ENCODE peak calls at places on chromosomes 3 and 15, in nine cellular contexts. R is dorsolateral prefrontal cortex; V is OCI-LY7; G is cardiac muscle cell; L is GM13976; Q is GM12865; M is CD8-positive, alpha-beta T cell; J is lower leg skin; T is A549. E is an unnamed sample.

GRCh38 chr3:56818156-56818985 is 16.6 kb upstream of the ARHGEF3 start:
- DNase-seq in R (no peak), V (no peak), G (no peak), L (no peak), Q (no peak), M (no peak), J (no peak), T (no peak), E (no peak)

GRCh38 chr15:37094542-37095196 is 5.7 kb downstream of the MEIS2 start:
- DNase-seq in R (no peak), V (no peak), G (no peak), L (no peak), Q (peak; percentile 47), M (no peak), J (no peak), T (no peak), E (no peak)

GRCh38 chr3:38029400-38030125 is at the start of gene PLCD1:
- DNase-seq in R (no peak), V (no peak), G (peak; percentile 85), L (no peak), Q (no peak), M (peak; percentile 25), J (peak; percentile 97), T (peak; percentile 36), E (peak; percentile 85)

GRCh38 chr3:187669675-187670504 is at the start of gene SST:
- DNase-seq in R (no peak), V (no peak), G (peak; percentile 84), L (no peak), Q (peak; percentile 8), M (no peak), J (no peak), T (no peak), E (peak; percentile 47)

GRCh38 chr3:17261627-17262369 is 377.0 kb downstream of the PLCL2 start:
- DNase-seq in R (no peak), V (no peak), G (no peak), L (no peak), Q (no peak), M (no peak), J (no peak), T (no peak), E (no peak)

GRCh38 chr3:78871048-78871447 is 896.8 kb downstream of the ROBO1 start:
- DNase-seq in R (no peak), V (no peak), G (no peak), L (no peak), Q (peak; percentile 58), M (no peak), J (no peak), T (no peak), E (no peak)

GRCh38 chr3:30324587-30324986 is 281.8 kb upstream of the TGFBR2 start:
- DNase-seq in R (no peak), V (no peak), G (no peak), L (no peak), Q (no peak), M (no peak), J (no peak), T (peak; percentile 14), E (no peak)

GRCh38 chr3:44208568-44208967 is 33.1 kb upstream of the TOPAZ1 start:
- DNase-seq in R (no peak), V (no peak), G (no peak), L (no peak), Q (no peak), M (no peak), J (no peak), T (no peak), E (no peak)

GRCh38 chr3:184669578-184669977 is 42.3 kb downstream of the MAGEF1 start:
- DNase-seq in R (no peak), V (no peak), G (no peak), L (no peak), Q (no peak), M (no peak), J (no peak), T (no peak), E (no peak)

GRCh38 chr3:44906997-44907396 is 32.6 kb downstream of the TGM4 start:
- DNase-seq in R (no peak), V (no peak), G (no peak), L (no peak), Q (no peak), M (no peak), J (no peak), T (no peak), E (no peak)

DNA sequence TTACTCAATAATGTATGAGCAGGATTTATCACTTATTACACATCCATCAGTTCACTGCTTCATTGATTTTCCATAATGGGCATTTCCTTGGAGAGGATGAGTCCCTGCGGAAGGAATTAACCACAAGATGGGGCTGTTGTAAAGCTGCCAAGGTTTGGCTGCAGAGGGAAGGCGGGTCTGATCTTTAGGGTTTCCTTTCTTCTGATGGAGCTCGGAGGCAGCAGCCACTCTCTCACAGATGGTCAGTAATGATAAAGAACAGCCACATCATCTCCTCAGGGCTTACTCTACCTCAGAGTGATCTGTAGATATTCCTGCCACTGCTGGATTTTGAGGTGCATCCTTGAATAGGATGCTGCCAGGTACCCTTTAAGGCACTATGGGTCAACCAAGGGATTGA is 115.2 kb downstream of the USP13 start:
- DNase-seq in R (peak; percentile 37), V (no peak), G (peak; percentile 51), L (no peak), Q (no peak), M (no peak), J (no peak), T (peak; percentile 14), E (no peak)
- TF ChIP-seq CTCF in R (peak; percentile 58), V (peak; percentile 53), G (peak; percentile 69), L (peak; percentile 37), Q (no peak), M (no peak), J (no peak), T (peak; percentile 39), E (peak; percentile 23)

GRCh38 chr3:159907828-159908227 is 80.8 kb upstream of the IL12A start:
- DNase-seq in R (no peak), V (no peak), G (no peak), L (no peak), Q (peak; percentile 13), M (no peak), J (no peak), T (no peak), E (no peak)

GRCh38 chr3:159911664-159912037 is 77.0 kb upstream of the IL12A start:
- DNase-seq in R (no peak), V (no peak), G (no peak), L (no peak), Q (no peak), M (no peak), J (no peak), T (no peak), E (no peak)

GRCh38 chr3:159914421-159914820 is 74.2 kb upstream of the IL12A start:
- DNase-seq in R (no peak), V (no peak), G (no peak), L (no peak), Q (no peak), M (no peak), J (no peak), T (no peak), E (no peak)

GRCh38 chr3:159913712-159914414 is 74.8 kb upstream of the IL12A start:
- DNase-seq in R (no peak), V (no peak), G (no peak), L (no peak), Q (no peak), M (no peak), J (no peak), T (no peak), E (no peak)

DNA sequence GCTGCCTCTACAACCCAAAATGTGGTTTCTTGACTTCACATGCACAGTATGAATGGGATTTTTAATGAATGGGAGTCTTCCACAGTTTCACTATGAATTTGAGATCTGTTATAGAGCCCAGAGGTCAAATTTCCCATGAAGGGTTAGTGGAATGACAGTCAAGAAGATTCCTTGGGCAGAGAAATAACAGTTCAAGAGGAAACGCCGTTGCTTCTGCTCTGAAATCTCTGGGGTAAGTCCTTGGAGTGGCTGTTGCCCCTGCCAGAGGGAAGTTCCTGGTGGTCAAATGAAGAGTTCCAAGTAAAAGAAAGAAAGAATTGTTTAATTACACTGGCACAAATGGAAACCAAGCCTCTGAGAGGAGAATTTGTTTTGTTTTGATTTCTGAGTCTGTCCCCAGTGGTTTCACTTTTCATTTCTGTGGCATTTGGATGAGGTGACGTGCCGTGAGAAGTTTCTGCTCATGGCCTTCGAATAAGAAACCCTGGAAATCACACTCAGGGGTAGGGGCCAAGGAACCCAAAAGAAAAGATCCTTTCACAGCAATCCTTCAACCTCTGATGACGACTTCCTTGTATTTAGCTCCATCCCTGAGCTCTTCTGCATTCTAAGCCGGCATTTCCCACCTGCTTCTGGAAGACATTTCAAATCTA is 77.5 kb upstream of the IL12A start:
- DNase-seq in R (no peak), V (no peak), G (no peak), L (peak; percentile 40), Q (peak; percentile 78), M (no peak), J (no peak), T (no peak), E (no peak)
- TF ChIP-seq CTCF in R (no peak), V (no peak), G (no peak), L (no peak), Q (peak; percentile 0), M (no peak), J (no peak), T (no peak), E (no peak)

DNA sequence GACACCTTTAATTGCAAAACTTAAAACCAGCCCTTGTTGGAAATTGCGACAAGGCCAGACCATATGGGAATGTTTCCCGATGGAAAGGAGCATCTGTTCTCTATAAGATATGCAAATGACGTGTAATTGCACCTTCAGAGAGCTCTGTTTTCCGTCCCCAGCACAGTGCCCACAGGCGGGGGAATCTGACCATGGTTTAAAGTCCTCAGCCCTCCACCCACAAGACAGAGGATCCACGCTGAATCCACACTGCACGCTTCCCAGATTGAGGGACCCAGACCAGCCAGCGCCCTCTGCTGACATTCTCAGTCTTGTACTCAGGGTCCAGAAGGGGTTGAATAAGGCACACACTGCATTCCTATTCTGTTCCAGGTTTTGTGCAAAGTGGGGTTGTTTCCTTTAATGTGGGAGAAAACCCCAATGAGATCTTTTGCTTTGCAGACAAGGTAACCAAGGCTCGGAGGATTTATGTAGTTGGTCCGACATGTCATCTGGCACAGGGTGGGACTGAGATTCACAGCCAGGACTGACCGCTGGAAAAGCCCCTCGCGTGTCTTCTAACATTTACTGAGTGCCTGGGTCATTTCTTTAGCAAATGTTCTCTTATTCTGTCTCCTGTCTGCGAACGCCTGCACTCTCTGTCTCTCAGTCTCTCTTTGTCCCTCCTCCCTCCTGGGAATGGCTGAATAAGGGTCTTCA is 36.8 kb upstream of the KLHL25 start:
- DNase-seq in R (peak; percentile 58), V (peak; percentile 34), G (peak; percentile 80), L (peak; percentile 47), Q (peak; percentile 26), M (no peak), J (peak; percentile 90), T (peak; percentile 54), E (no peak)
- TF ChIP-seq CTCF in R (peak; percentile 79), V (peak; percentile 77), G (peak; percentile 84), L (no peak), Q (peak; percentile 44), M (no peak), J (no peak), T (peak; percentile 68), E (peak; percentile 57)

GRCh38 chr3:181956122-181956521 is 244.4 kb downstream of the SOX2 start:
- DNase-seq in R (no peak), V (peak; percentile 25), G (no peak), L (no peak), Q (no peak), M (no peak), J (no peak), T (no peak), E (no peak)

GRCh38 chr3:181952221-181952620 is 240.5 kb downstream of the SOX2 start:
- DNase-seq in R (no peak), V (no peak), G (no peak), L (no peak), Q (no peak), M (no peak), J (no peak), T (no peak), E (no peak)

GRCh38 chr3:181955566-181955965 is 243.8 kb downstream of the SOX2 start:
- DNase-seq in R (no peak), V (peak; percentile 35), G (no peak), L (no peak), Q (peak; percentile 15), M (no peak), J (no peak), T (no peak), E (no peak)
- TF ChIP-seq CTCF in R (no peak), V (no peak), G (no peak), L (no peak), Q (no peak), M (no peak), J (no peak), T (no peak), E (no peak)

E was measured in lower lobe of right lung.